ENCODE peak calls at places on chromosomes 7 and 10, in five cellular contexts. One of them, this sample, is unnamed.

GRCh38 chr7:74026406-74027123 is 1.4 kb upstream of the ELN start:
- DNase-seq in uterus: peak; percentile 89
- DNase-seq in right lobe of liver: peak; percentile 72
- DNase-seq in GM23248: peak; percentile 76
- DNase-seq in pancreas: peak; percentile 91
- DNase-seq in this sample: peak; percentile 40

GRCh38 chr7:125033506-125033905 is 103.9 kb upstream of the POT1 start:
- DNase-seq in uterus: no peak
- DNase-seq in right lobe of liver: no peak
- DNase-seq in GM23248: no peak
- DNase-seq in pancreas: no peak
- DNase-seq in this sample: no peak

GRCh38 chr10:48547061-48547895 is 57.6 kb downstream of the ARHGAP22 start:
- DNase-seq in uterus: no peak
- DNase-seq in right lobe of liver: no peak
- DNase-seq in GM23248: no peak
- DNase-seq in pancreas: no peak
- DNase-seq in this sample: no peak

GRCh38 chr10:128150045-128150493 is 23.8 kb upstream of the MKI67 start:
- DNase-seq in uterus: no peak
- DNase-seq in right lobe of liver: peak; percentile 75
- DNase-seq in GM23248: peak; percentile 81
- DNase-seq in pancreas: peak; percentile 80
- DNase-seq in this sample: peak; percentile 85

GRCh38 chr7:45589915-45590678 is 15.9 kb downstream of the ADCY1 start:
- DNase-seq in uterus: no peak
- DNase-seq in right lobe of liver: no peak
- DNase-seq in GM23248: no peak
- DNase-seq in pancreas: no peak
- DNase-seq in this sample: no peak

GRCh38 chr7:73779517-73779916 is 9.4 kb upstream of the CLDN3 start:
- DNase-seq in uterus: no peak
- DNase-seq in right lobe of liver: no peak
- DNase-seq in GM23248: no peak
- DNase-seq in pancreas: no peak
- DNase-seq in this sample: no peak

GRCh38 chr10:36280396-36280795 is 638.3 kb upstream of the FZD8 start:
- DNase-seq in uterus: no peak
- DNase-seq in right lobe of liver: no peak
- DNase-seq in GM23248: peak; percentile 23
- DNase-seq in pancreas: no peak
- DNase-seq in this sample: no peak

GRCh38 chr7:100247152-100247757 is 27.5 kb downstream of the PVRIG start:
- DNase-seq in uterus: no peak
- DNase-seq in right lobe of liver: no peak
- DNase-seq in GM23248: peak; percentile 29
- DNase-seq in pancreas: no peak
- DNase-seq in this sample: no peak

GRCh38 chr7:129862672-129863071 is 90.1 kb downstream of the UBE2H start:
- DNase-seq in uterus: no peak
- DNase-seq in right lobe of liver: no peak
- DNase-seq in GM23248: no peak
- DNase-seq in pancreas: no peak
- DNase-seq in this sample: no peak

GRCh38 chr10:119656760-119657159 is 5.6 kb downstream of the BAG3 start:
- DNase-seq in uterus: no peak
- DNase-seq in right lobe of liver: no peak
- DNase-seq in GM23248: no peak
- DNase-seq in pancreas: no peak
- DNase-seq in this sample: no peak

GRCh38 chr10:22658745-22659410 is 55.5 kb downstream of the PIP4K2A start:
- DNase-seq in uterus: no peak
- DNase-seq in right lobe of liver: no peak
- DNase-seq in GM23248: peak; percentile 50
- DNase-seq in pancreas: no peak
- DNase-seq in this sample: no peak

GRCh38 chr7:55111007-55111406 is 92.2 kb downstream of the EGFR start:
- DNase-seq in uterus: no peak
- DNase-seq in right lobe of liver: no peak
- DNase-seq in GM23248: peak; percentile 68
- DNase-seq in pancreas: no peak
- DNase-seq in this sample: no peak

GRCh38 chr10:101772895-101773761 is 2.8 kb downstream of the FGF8 start:
- DNase-seq in uterus: no peak
- DNase-seq in right lobe of liver: no peak
- DNase-seq in GM23248: no peak
- DNase-seq in pancreas: no peak
- DNase-seq in this sample: no peak

GRCh38 chr10:123945506-123945905 is 53.9 kb upstream of the CPXM2 start:
- DNase-seq in uterus: no peak
- DNase-seq in right lobe of liver: no peak
- DNase-seq in GM23248: peak; percentile 79
- DNase-seq in pancreas: no peak
- DNase-seq in this sample: no peak

GRCh38 chr10:130141878-130142277 is 5.7 kb downstream of the GLRX3 start:
- DNase-seq in uterus: no peak
- DNase-seq in right lobe of liver: no peak
- DNase-seq in GM23248: no peak
- DNase-seq in pancreas: no peak
- DNase-seq in this sample: no peak

GRCh38 chr7:140231779-140232491 is 55.2 kb upstream of the KDM7A start:
- DNase-seq in uterus: no peak
- DNase-seq in right lobe of liver: no peak
- DNase-seq in GM23248: no peak
- DNase-seq in pancreas: no peak
- DNase-seq in this sample: peak; percentile 40

GRCh38 chr10:49359349-49360231 is 36.3 kb downstream of the DRGX start:
- DNase-seq in uterus: no peak
- DNase-seq in right lobe of liver: no peak
- DNase-seq in GM23248: peak; percentile 38
- DNase-seq in pancreas: no peak
- DNase-seq in this sample: no peak

GRCh38 chr10:21292763-21293517 is 232.5 kb downstream of the SKIDA1 start:
- DNase-seq in uterus: peak; percentile 67
- DNase-seq in right lobe of liver: peak; percentile 32
- DNase-seq in GM23248: peak; percentile 97
- DNase-seq in pancreas: no peak
- DNase-seq in this sample: no peak

GRCh38 chr10:56586391-56586790 is 225.3 kb upstream of the ZWINT start:
- DNase-seq in uterus: no peak
- DNase-seq in right lobe of liver: no peak
- DNase-seq in GM23248: no peak
- DNase-seq in pancreas: no peak
- DNase-seq in this sample: no peak

GRCh38 chr10:21807162-21807561 is 196.4 kb downstream of the DNAJC1 start:
- DNase-seq in uterus: no peak
- DNase-seq in right lobe of liver: no peak
- DNase-seq in GM23248: no peak
- DNase-seq in pancreas: no peak
- DNase-seq in this sample: no peak

GRCh38 chr7:96407427-96407826 is 85.5 kb upstream of the SLC25A13 start:
- DNase-seq in uterus: no peak
- DNase-seq in right lobe of liver: no peak
- DNase-seq in GM23248: peak; percentile 38
- DNase-seq in pancreas: no peak
- DNase-seq in this sample: no peak

GRCh38 chr10:89171996-89172395 is 35.1 kb downstream of the CH25H start:
- DNase-seq in uterus: no peak
- DNase-seq in right lobe of liver: no peak
- DNase-seq in GM23248: peak; percentile 75
- DNase-seq in pancreas: no peak
- DNase-seq in this sample: no peak

GRCh38 chr10:73625004-73625883 is 16.0 kb downstream of the MYOZ1 start:
- DNase-seq in uterus: no peak
- DNase-seq in right lobe of liver: peak; percentile 29
- DNase-seq in GM23248: peak; percentile 61
- DNase-seq in pancreas: peak; percentile 60
- DNase-seq in this sample: peak; percentile 21

GRCh38 chr10:123349203-123349602 is 195.0 kb downstream of the BUB3 start:
- DNase-seq in uterus: no peak
- DNase-seq in right lobe of liver: no peak
- DNase-seq in GM23248: no peak
- DNase-seq in pancreas: no peak
- DNase-seq in this sample: no peak

GRCh38 chr7:91869661-91870060 is 10.8 kb downstream of the MTERF1 start:
- DNase-seq in uterus: no peak
- DNase-seq in right lobe of liver: no peak
- DNase-seq in GM23248: no peak
- DNase-seq in pancreas: no peak
- DNase-seq in this sample: no peak

GRCh38 chr10:1169186-1169885 is 113.2 kb downstream of the WDR37 start:
- DNase-seq in uterus: no peak
- DNase-seq in right lobe of liver: peak; percentile 6
- DNase-seq in GM23248: no peak
- DNase-seq in pancreas: no peak
- DNase-seq in this sample: no peak

GRCh38 chr7:149156898-149157297 is 9.6 kb downstream of the ZNF398 start:
- DNase-seq in uterus: no peak
- DNase-seq in right lobe of liver: no peak
- DNase-seq in GM23248: no peak
- DNase-seq in pancreas: no peak
- DNase-seq in this sample: no peak

GRCh38 chr7:139702811-139703467 is 74.9 kb downstream of the HIPK2 start:
- DNase-seq in uterus: no peak
- DNase-seq in right lobe of liver: no peak
- DNase-seq in GM23248: no peak
- DNase-seq in pancreas: no peak
- DNase-seq in this sample: no peak

GRCh38 chr10:24350111-24350921 is 141.4 kb downstream of the KIAA1217 start:
- DNase-seq in uterus: no peak
- DNase-seq in right lobe of liver: no peak
- DNase-seq in GM23248: no peak
- DNase-seq in pancreas: no peak
- DNase-seq in this sample: no peak

GRCh38 chr10:24344279-24344678 is 135.3 kb downstream of the KIAA1217 start:
- DNase-seq in uterus: no peak
- DNase-seq in right lobe of liver: no peak
- DNase-seq in GM23248: peak; percentile 89
- DNase-seq in pancreas: no peak
- DNase-seq in this sample: no peak

GRCh38 chr10:24344695-24345473 is 135.9 kb downstream of the KIAA1217 start:
- DNase-seq in uterus: no peak
- DNase-seq in right lobe of liver: no peak
- DNase-seq in GM23248: no peak
- DNase-seq in pancreas: no peak
- DNase-seq in this sample: no peak

GRCh38 chr10:24349379-24350110 is 140.6 kb downstream of the KIAA1217 start:
- DNase-seq in uterus: no peak
- DNase-seq in right lobe of liver: no peak
- DNase-seq in GM23248: peak; percentile 59
- DNase-seq in pancreas: no peak
- DNase-seq in this sample: no peak

DNA sequence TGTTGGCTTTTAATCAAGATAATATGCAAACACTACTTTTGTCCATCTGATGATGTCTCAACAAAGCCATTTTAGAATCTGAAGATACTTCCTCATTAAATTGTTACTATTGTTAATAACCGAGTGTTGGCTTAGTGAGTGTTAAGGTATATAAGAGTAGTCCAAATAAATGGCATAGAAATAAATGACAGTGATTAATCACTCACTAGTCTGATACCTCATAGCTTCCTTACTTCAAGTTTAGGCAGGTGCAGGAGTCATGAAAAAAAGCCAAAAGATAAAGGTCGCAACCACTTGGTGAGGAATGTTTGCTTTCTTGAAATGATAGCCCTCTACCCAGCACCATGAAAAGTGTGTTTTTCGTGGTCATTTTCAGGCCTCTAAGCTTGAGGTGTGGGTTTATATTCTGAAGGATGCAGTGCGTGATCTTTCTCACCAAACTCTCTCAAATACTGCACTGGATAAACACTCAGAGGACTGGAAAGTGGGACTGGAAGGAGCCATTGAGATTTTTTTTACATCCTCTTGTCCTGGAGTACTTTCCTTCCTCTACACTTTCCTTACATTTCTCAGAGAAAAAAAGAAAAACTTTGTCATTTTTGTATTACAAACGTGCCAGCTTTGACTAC is 138.1 kb downstream of the KIAA1217 start:
- DNase-seq in uterus: no peak
- DNase-seq in right lobe of liver: no peak
- DNase-seq in GM23248: no peak
- DNase-seq in pancreas: no peak
- DNase-seq in this sample: no peak
- H3K4me1 ChIP-seq in uterus: no peaks in the 10 kb centered on the region
- H3K4me1 ChIP-seq in right lobe of liver: no peaks in the 10 kb centered on the region
- H3K4me1 ChIP-seq in GM23248: peaks cover 39% of the 10 kb centered on the region
- H3K4me1 ChIP-seq in pancreas: peaks cover 38% of the 10 kb centered on the region
- H3K4me1 ChIP-seq in this sample: no peaks in the 10 kb centered on the region

GRCh38 chr7:30800785-30801252 is 29.6 kb downstream of the MINDY4 start:
- DNase-seq in uterus: peak; percentile 68
- DNase-seq in right lobe of liver: no peak
- DNase-seq in GM23248: peak; percentile 93
- DNase-seq in pancreas: no peak
- DNase-seq in this sample: peak; percentile 27
- H3K4me1 ChIP-seq in uterus: peaks cover 9% of the 10 kb centered on the region
- H3K4me1 ChIP-seq in right lobe of liver: peaks cover 2% of the 10 kb centered on the region
- H3K4me1 ChIP-seq in GM23248: peaks cover 60% of the 10 kb centered on the region
- H3K4me1 ChIP-seq in pancreas: peaks cover 4% of the 10 kb centered on the region
- H3K4me1 ChIP-seq in this sample: peaks cover 5% of the 10 kb centered on the region

GRCh38 chr7:155809947-155810606 is 2.2 kb downstream of the SHH start:
- DNase-seq in uterus: no peak
- DNase-seq in right lobe of liver: no peak
- DNase-seq in GM23248: no peak
- DNase-seq in pancreas: peak; percentile 70
- DNase-seq in this sample: no peak
- H3K4me1 ChIP-seq in uterus: peaks cover 38% of the 10 kb centered on the region
- H3K4me1 ChIP-seq in right lobe of liver: no peaks in the 10 kb centered on the region
- H3K4me1 ChIP-seq in GM23248: peaks cover 3% of the 10 kb centered on the region
- H3K4me1 ChIP-seq in pancreas: peaks cover 11% of the 10 kb centered on the region
- H3K4me1 ChIP-seq in this sample: peaks cover 16% of the 10 kb centered on the region

DNA sequence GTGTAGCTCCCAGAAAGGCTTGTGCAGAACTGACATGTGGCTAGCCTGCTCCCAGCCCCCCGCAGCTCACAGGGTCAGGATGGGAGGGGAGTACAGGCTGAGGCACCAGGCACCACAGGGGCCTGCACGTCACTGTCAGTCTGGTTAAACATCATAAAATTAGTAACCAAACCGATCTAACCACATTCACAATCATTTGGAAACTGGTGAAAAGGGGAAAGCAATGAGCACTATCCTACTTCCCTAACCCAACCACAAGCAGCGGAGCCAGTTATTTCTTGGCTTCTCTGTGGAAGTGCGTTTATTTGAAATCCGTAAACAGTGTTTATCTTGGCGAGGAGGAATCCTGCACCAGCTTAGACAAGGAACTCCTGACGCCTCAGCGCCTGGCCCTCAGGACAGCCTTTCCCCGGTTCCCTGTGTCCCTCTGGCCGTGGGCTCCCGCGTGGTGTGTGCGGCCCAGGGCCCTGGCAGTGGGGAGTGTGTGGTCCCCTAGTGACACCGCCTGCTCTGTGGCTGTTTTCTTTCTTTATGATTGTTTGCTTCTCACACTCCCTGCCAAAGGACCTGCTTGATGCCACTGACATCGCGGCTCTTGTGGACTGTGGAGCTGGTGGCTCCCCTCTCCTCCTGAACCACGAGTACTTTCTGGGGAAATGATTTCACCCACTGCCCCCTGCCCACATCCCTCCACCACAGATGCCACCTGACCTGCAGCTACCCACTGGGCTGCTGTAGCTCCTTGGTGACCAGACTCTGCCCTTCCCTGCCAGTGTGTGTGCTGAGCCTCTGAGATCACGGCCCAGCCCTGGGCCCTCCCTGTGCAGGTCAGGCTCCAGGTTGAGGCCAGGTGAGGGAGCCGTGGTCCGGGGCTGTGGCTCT is 38.0 kb downstream of the INPP5A start:
- DNase-seq in uterus: no peak
- DNase-seq in right lobe of liver: no peak
- DNase-seq in GM23248: no peak
- DNase-seq in pancreas: no peak
- DNase-seq in this sample: no peak
- H3K4me1 ChIP-seq in uterus: peaks cover 34% of the 10 kb centered on the region
- H3K4me1 ChIP-seq in right lobe of liver: no peaks in the 10 kb centered on the region
- H3K4me1 ChIP-seq in GM23248: peaks cover 14% of the 10 kb centered on the region
- H3K4me1 ChIP-seq in pancreas: peaks cover 52% of the 10 kb centered on the region
- H3K4me1 ChIP-seq in this sample: peaks cover 30% of the 10 kb centered on the region

This sample was measured in CD4-positive, alpha-beta memory T cell.